ENCODE peak calls at places on chromosome 17, in seven cellular contexts. M is SK-N-SH treated with all-trans-retinoic acid at 6 μM for 48 hours; O is CD4-positive, alpha-beta T cell; T is right lobe of liver; C is RWPE2; D is naive thymus-derived CD4-positive, alpha-beta T cell; E is gastroesophageal sphincter. R is an unnamed sample.

GRCh38 chr17:46056800-46057304 is 57.8 kb downstream of the STH start:
- ATAC-seq in T (peak), M (peak), O (no peak), C (peak), D (no peak), E (no peak), R (no peak)

GRCh38 chr17:82536220-82537201 is 17.0 kb downstream of the FOXK2 start:
- ATAC-seq in T (peak), C (peak), M (peak), O (no peak), D (no peak), E (peak), R (no peak)

GRCh38 chr17:72110231-72110952 is 10.4 kb upstream of the SOX9 start:
- ATAC-seq in T (no peak), O (no peak), E (no peak), C (no peak), D (no peak), M (peak), R (no peak)

GRCh38 chr17:27748360-27748825 is 51.9 kb downstream of the NOS2 start:
- ATAC-seq in T (no peak), E (no peak), D (no peak), M (no peak), O (no peak), C (no peak), R (no peak)

GRCh38 chr17:41329279-41329925 is 13.9 kb upstream of the KRTAP17-1 start:
- ATAC-seq in D (no peak), O (no peak), T (peak), E (no peak), M (peak), C (peak), R (no peak)

GRCh38 chr17:34242553-34242952 is 12.5 kb upstream of the CCL2 start:
- ATAC-seq in D (peak), O (no peak), E (no peak), C (no peak), M (no peak), T (peak), R (peak)

GRCh38 chr17:64998436-64999190 is 57.9 kb downstream of the GNA13 start:
- ATAC-seq in E (no peak), O (no peak), C (no peak), M (no peak), T (no peak), D (peak), R (peak)

GRCh38 chr17:79834575-79835469 is 4.4 kb downstream of the CBX4 start:
- ATAC-seq in O (no peak), M (no peak), D (no peak), E (no peak), T (no peak), C (no peak), R (no peak)

GRCh38 chr17:69639096-69639495 is 224.6 kb downstream of the MAP2K6 start:
- ATAC-seq in M (no peak), C (no peak), D (no peak), E (no peak), O (no peak), T (no peak), R (no peak)

GRCh38 chr17:42372142-42372541 is 16.1 kb downstream of the STAT3 start:
- ATAC-seq in O (no peak), C (no peak), D (no peak), M (no peak), T (no peak), E (no peak), R (no peak)

GRCh38 chr17:19024101-19025078 is 19.8 kb upstream of the FAM83G start:
- ATAC-seq in E (no peak), O (peak), M (no peak), D (peak), T (no peak), C (peak), R (no peak)

GRCh38 chr17:44997733-44998520 is 29.8 kb upstream of the C1QL1 start:
- ATAC-seq in O (no peak), D (no peak), C (peak), T (no peak), M (peak), E (no peak), R (no peak)

GRCh38 chr17:52388941-52389340 is 230.4 kb upstream of the CA10 start:
- ATAC-seq in M (no peak), T (no peak), E (no peak), C (no peak), D (no peak), O (no peak), R (no peak)

GRCh38 chr17:66248285-66248684 is 19.1 kb upstream of the APOH start:
- ATAC-seq in O (no peak), T (peak), M (no peak), D (no peak), E (no peak), C (no peak), R (no peak)